ENCODE peak calls at places on chromosomes 13 and 19, in ten cellular contexts. E is left lung, O is adrenal gland, Y is mesendoderm, W is ovary, R is trophoblast cell, A is hepatocyte, S is SK-N-MC, N is esophagus squamous epithelium, J is psoas muscle. U is an unnamed sample.

GRCh38 chr13:21691928-21692327 is 21.1 kb downstream of the FGF9 start:
- DNase-seq in N (no peak), A (no peak), S (no peak), O (no peak), E (no peak), J (no peak), W (no peak), Y (no peak), R (no peak), U (no peak)

GRCh38 chr19:29533578-29534544 is 8.1 kb downstream of the VSTM2B start:
- DNase-seq in A (no peak), W (no peak), J (no peak), R (no peak), E (no peak), O (no peak), Y (no peak), S (no peak), N (no peak), U (no peak)

GRCh38 chr13:51997641-51998330 is 13.5 kb downstream of the ATP7B start:
- DNase-seq in Y (peak; percentile 99), S (no peak), W (no peak), N (no peak), J (no peak), E (no peak), O (no peak), R (peak; percentile 99), A (peak; percentile 72), U (peak; percentile 71)

GRCh38 chr13:45063261-45063870 is 56.9 kb upstream of the GTF2F2 start:
- DNase-seq in Y (no peak), W (no peak), E (no peak), S (no peak), J (no peak), R (peak; percentile 92), O (no peak), N (no peak), A (no peak), U (no peak)

GRCh38 chr13:98476106-98476505 is 100.8 kb downstream of the STK24 start:
- DNase-seq in N (no peak), A (no peak), W (no peak), E (no peak), S (no peak), J (no peak), Y (peak; percentile 82), O (no peak), R (no peak), U (no peak)

GRCh38 chr19:23254141-23254910 is 4.1 kb upstream of the ZNF724 start:
- DNase-seq in W (no peak), E (no peak), A (no peak), Y (peak; percentile 90), S (no peak), J (no peak), O (no peak), N (no peak), R (no peak), U (peak; percentile 66)

GRCh38 chr19:33849551-33850147 is 53.0 kb downstream of the KCTD15 start:
- DNase-seq in A (no peak), S (no peak), O (no peak), J (no peak), N (no peak), Y (no peak), W (no peak), E (no peak), R (no peak), U (no peak)

GRCh38 chr13:46640843-46641242 is 87.9 kb downstream of the LRCH1 start:
- DNase-seq in S (no peak), O (no peak), A (no peak), R (no peak), N (no peak), Y (no peak), E (no peak), J (no peak), W (no peak), U (no peak)

DNA sequence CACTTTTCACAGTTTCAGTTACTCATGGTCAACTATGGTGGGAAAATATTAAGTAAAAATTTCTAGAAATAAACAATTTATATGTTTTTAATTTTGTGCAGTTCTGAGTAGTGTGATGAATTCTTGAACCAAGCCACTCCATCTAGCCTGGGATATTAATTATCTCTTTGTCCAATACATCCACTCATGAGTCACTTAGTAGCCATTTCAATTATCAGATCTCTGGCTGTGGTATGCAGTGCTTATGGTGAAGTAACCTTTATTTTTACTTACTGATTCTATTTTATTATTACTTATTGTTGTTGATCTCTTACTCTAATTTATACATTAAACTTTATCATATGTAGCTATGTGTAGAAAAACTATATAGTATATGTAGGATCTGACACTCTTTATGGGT is 128.9 kb upstream of the KLHL1 start:
- DNase-seq in Y (no peak), O (no peak), E (no peak), S (no peak), W (no peak), A (no peak), R (peak; percentile 22), N (no peak), J (no peak), U (no peak)
- H3K27ac ChIP-seq in Y (no peak overlapping the region), O (no peak overlapping the region), E (no peak overlapping the region), S (no peak overlapping the region), W (no peak overlapping the region), A (no peak overlapping the region), R (no peak overlapping the region), N (no peak overlapping the region), J (no peak overlapping the region), U (no peak overlapping the region)

GRCh38 chr19:16365300-16365996 is 40.8 kb downstream of the KLF2 start:
- DNase-seq in S (no peak), W (no peak), Y (no peak), R (no peak), E (peak; percentile 46), J (peak; percentile 40), A (peak; percentile 12), O (no peak), N (no peak), U (no peak)

GRCh38 chr19:16367269-16367683 is 42.6 kb downstream of the KLF2 start:
- DNase-seq in O (no peak), S (no peak), Y (no peak), W (no peak), A (no peak), R (no peak), E (peak; percentile 79), N (no peak), J (peak; percentile 54), U (no peak)

GRCh38 chr19:16368385-16369305 is 44.0 kb downstream of the KLF2 start:
- DNase-seq in W (no peak), R (no peak), S (no peak), N (no peak), A (peak; percentile 3), Y (no peak), E (peak; percentile 65), O (peak; percentile 65), J (peak; percentile 46), U (no peak)

GRCh38 chr19:16366056-16366432 is 41.4 kb downstream of the KLF2 start:
- DNase-seq in N (no peak), J (peak; percentile 33), R (no peak), W (no peak), E (peak; percentile 17), O (no peak), Y (no peak), A (no peak), S (no peak), U (no peak)

DNA sequence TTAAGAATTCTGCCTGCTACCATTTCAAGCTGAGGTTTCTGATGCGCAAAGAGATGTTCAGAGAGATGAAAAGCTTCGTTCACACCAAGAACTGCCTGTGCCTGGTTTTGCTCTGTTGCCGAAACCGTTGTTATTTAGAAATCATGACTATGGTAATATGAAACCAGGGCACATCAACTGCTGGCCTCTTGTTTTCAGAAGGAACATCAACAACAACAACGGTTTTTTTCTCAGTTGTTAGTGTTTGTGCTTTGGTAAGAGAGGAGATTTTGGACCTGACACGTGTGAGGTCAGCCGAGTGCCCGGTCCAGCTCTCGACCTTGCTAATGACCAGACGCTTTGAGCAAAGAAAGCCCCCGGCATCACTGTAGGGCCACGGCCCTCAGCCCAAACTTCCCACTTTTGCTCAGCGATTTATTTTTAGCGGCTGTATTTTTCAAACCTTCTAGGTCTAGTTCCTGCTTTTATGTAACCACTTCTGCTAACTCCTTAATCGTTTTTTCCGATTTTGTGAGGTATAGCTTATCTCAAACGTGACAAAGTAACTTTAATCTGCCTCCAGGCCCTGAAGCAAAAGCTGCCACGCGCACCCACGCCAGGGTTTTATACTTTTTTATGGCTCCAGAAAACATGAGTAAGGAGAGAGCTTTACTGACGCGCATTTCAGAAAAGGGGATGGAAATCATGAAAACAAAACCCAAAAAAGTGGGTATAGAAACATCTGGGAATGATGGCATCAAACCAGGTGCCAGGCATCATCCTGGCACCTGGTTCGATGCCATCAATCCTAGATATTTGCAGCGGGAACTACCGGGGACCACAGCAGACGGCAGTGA is 42.0 kb downstream of the KLF2 start:
- DNase-seq in S (no peak), A (peak; percentile 2), R (peak; percentile 23), Y (no peak), O (no peak), N (no peak), W (no peak), J (peak; percentile 65), E (peak; percentile 70), U (no peak)
- H3K4me3 ChIP-seq in S (no peak overlapping the region), A (no peak overlapping the region), R (no peak overlapping the region), Y (no peak overlapping the region), O (no peak overlapping the region), N (no peak overlapping the region), W (no peak overlapping the region), J (peak overlapping the region; percentile 30), E (no peak overlapping the region), U (no peak overlapping the region)

GRCh38 chr13:33352023-33352422 is 66.5 kb upstream of the STARD13 start:
- DNase-seq in J (no peak), A (peak; percentile 19), R (no peak), E (no peak), S (no peak), N (no peak), Y (no peak), W (no peak), O (no peak), U (no peak)

GRCh38 chr13:33349314-33349995 is 63.9 kb upstream of the STARD13 start:
- DNase-seq in O (peak; percentile 17), Y (peak; percentile 43), E (no peak), S (no peak), N (no peak), R (no peak), A (no peak), W (peak; percentile 25), J (peak; percentile 49), U (no peak)

GRCh38 chr13:33349996-33350826 is 64.7 kb upstream of the STARD13 start:
- DNase-seq in A (peak; percentile 44), O (peak; percentile 73), E (peak; percentile 89), W (peak; percentile 68), S (no peak), Y (peak; percentile 26), J (peak; percentile 72), R (peak; percentile 35), N (no peak), U (no peak)

GRCh38 chr13:33352520-33352919 is 67.0 kb upstream of the STARD13 start:
- DNase-seq in J (peak; percentile 77), N (no peak), A (no peak), R (no peak), W (no peak), E (no peak), O (no peak), S (no peak), Y (no peak), U (no peak)

GRCh38 chr13:33351324-33351723 is 65.8 kb upstream of the STARD13 start:
- DNase-seq in S (no peak), N (no peak), Y (no peak), E (no peak), J (no peak), W (no peak), O (no peak), R (no peak), A (no peak), U (no peak)
- H3K27ac ChIP-seq in S (no peak overlapping the region), N (peak overlapping the region; percentile 89), Y (no peak overlapping the region), E (peak overlapping the region; percentile 84), J (no peak overlapping the region), W (no peak overlapping the region), O (no peak overlapping the region), R (no peak overlapping the region), A (no peak overlapping the region), U (no peak overlapping the region)

GRCh38 chr19:5585461-5586299 is 17.9 kb upstream of the TINCR start:
- DNase-seq in O (peak; percentile 48), J (peak; percentile 68), R (no peak), Y (peak; percentile 80), N (no peak), A (no peak), E (no peak), W (no peak), S (no peak), U (peak; percentile 51)
- H3K4me3 ChIP-seq in O (no peak overlapping the region), J (peak overlapping the region; percentile 41), R (no peak overlapping the region), Y (no peak overlapping the region), N (no peak overlapping the region), A (no peak overlapping the region), E (no peak overlapping the region), W (no peak overlapping the region), S (peak overlapping the region; percentile 47), U (no peak overlapping the region)